ENCODE peak calls at places on chromosomes 6 and 20, in six cellular contexts. V, I, E, G, R and A are unnamed samples. For H3K36me3, the result is how much of the 10 kb centered on the place peaks cover.

GRCh38 chr6:158081657-158081935 is 86.5 kb downstream of the SERAC1 start:
- DNase-seq in G (no peak), V (no peak), R (no peak), E (no peak), I (no peak), A (no peak)

GRCh38 chr6:161750677-161751076 is 476.8 kb upstream of the AGPAT4 start:
- DNase-seq in R (no peak), G (no peak), V (no peak), I (no peak), E (no peak), A (no peak)

GRCh38 chr6:116268589-116269293 is 11.0 kb downstream of the TSPYL1 start:
- DNase-seq in G (no peak), R (peak), I (no peak), E (peak), V (no peak), A (no peak)

GRCh38 chr20:46222521-46223007 is 85.7 kb downstream of the CDH22 start:
- DNase-seq in E (no peak), G (no peak), R (no peak), V (peak), I (peak), A (no peak)

GRCh38 chr20:41029150-41029872 is 689 bp downstream of the TOP1 start:
- DNase-seq in V (peak), G (peak), I (no peak), R (no peak), E (no peak), A (no peak)

GRCh38 chr6:65538644-65539043 is 168.4 kb downstream of the EYS start:
- DNase-seq in I (no peak), G (no peak), R (no peak), E (no peak), V (no peak), A (no peak)

GRCh38 chr20:38751360-38751976 is 3.2 kb downstream of the ACTR5 start:
- DNase-seq in G (no peak), I (no peak), V (no peak), E (peak), R (peak), A (no peak)

GRCh38 chr6:143745160-143746133 is 67.7 kb downstream of the PHACTR2 start:
- DNase-seq in R (no peak), G (no peak), V (no peak), I (peak), E (peak), A (no peak)

GRCh38 chr6:6890400-6890858 is 217.3 kb upstream of the RREB1 start:
- DNase-seq in E (no peak), I (peak), V (peak), R (no peak), G (no peak), A (no peak)

GRCh38 chr6:149182262-149182661 is 135.2 kb upstream of the TAB2 start:
- DNase-seq in G (no peak), V (peak), R (no peak), I (peak), E (no peak), A (no peak)
- H3K27ac ChIP-seq in G (no peak), V (peak), R (no peak), I (no peak), E (no peak), A (no peak)

GRCh38 chr20:40009542-40009941 is 679.5 kb downstream of the MAFB start:
- DNase-seq in I (no peak), E (peak), V (no peak), G (no peak), R (no peak), A (no peak)
- H3K4me3 ChIP-seq in I (no peak), E (no peak), V (no peak), G (no peak), R (no peak), A (no peak)

GRCh38 chr6:166489301-166490155 is 97.0 kb downstream of the RAMACL start:
- DNase-seq in E (no peak), I (no peak), V (no peak), G (peak), R (no peak), A (no peak)
- H3K36me3 ChIP-seq in E (half or more), I (under half), V (under half), G (half or more), R (under half), A (under half)

DNA sequence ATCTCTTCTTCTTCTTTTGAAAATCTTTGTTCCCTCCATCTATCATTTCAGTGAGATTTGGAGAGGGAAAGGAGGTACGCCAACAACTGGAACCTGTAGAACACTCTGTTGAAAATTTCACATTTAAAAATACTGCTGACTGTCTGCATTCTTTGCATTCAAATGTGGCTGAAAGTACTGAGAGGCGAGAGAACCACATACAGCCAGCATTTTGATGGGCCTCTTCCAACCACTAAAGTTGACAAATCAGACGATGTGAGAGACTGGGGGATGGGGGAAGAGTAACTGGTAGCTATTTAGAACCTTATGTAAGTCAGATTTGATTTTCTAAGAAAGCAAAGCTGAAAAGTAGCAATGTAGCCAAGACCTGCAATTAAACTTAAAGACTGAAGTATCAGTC is 77.5 kb downstream of the FKBP5 start:
- DNase-seq in G (no peak), E (peak), V (no peak), R (peak), I (no peak), A (no peak)
- H3K27ac ChIP-seq in G (peak), E (no peak), V (peak), R (peak), I (no peak), A (peak)

GRCh38 chr20:44810061-44810390 is 320 bp downstream of the RIMS4 start:
- DNase-seq in G (no peak), R (no peak), V (no peak), E (no peak), I (no peak), A (no peak)
- H3K4me3 ChIP-seq in G (peak), R (no peak), V (no peak), E (no peak), I (peak), A (peak)

DNA sequence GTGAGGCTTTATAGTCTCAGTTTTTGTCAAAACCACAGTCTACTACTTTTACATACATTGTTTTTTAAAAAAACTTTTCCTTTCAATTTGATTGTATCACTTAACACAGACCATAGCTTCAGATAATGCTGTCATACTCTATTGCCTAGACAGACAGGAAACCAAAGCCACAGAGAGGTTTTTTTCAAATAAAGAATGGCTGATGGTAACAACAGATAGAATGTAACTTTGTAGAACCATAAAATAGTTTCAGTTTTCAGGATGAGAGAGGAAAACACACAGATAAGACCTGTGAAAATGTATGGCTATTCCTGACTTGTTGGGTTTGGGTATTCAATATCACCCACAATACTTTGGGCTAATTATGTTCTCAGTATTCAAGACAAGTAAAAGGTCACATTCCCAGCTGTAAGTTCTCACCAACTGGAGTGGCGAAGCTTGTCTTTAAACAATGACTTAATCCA is 94.0 kb downstream of the ADGRG6 start:
- DNase-seq in R (peak), E (peak), I (no peak), V (no peak), G (no peak), A (no peak)
- H3K36me3 ChIP-seq in R (under half), E (under half), I (under half), V (under half), G (under half), A (under half)

GRCh38 chr20:1788039-1788438 is 107.2 kb upstream of the SIRPA start:
- DNase-seq in G (no peak), E (no peak), V (no peak), R (no peak), I (no peak), A (no peak)
- H3K27ac ChIP-seq in G (no peak), E (no peak), V (no peak), R (no peak), I (no peak), A (no peak)

GRCh38 chr6:31582230-31582601 is at the start of gene LTB:
- DNase-seq in V (no peak), I (no peak), G (no peak), R (no peak), E (no peak), A (no peak)
- H3K4me3 ChIP-seq in V (peak), I (peak), G (peak), R (peak), E (peak), A (peak)